ENCODE peak calls at places on chromosomes 7 and 10, in nine cellular contexts. One of them, this sample, is unnamed.

GRCh38 chr7:57181281-57181680 is 49.0 kb upstream of the ZNF479 start:
- DNase-seq in fibroblast of lung: no peak
- DNase-seq in lower lobe of right lung: no peak
- DNase-seq in thoracic aorta: no peak
- DNase-seq in ovary: no peak
- DNase-seq in A549: no peak
- DNase-seq in IMR-90: no peak
- DNase-seq in neural progenitor cell: no peak
- DNase-seq in kidney: no peak
- DNase-seq in this sample: no peak

GRCh38 chr7:155298288-155298833 is 683 bp downstream of the INSIG1 start:
- DNase-seq in thoracic aorta: no peak
- DNase-seq in lower lobe of right lung: no peak
- DNase-seq in neural progenitor cell: peak; percentile 48
- DNase-seq in ovary: no peak
- DNase-seq in fibroblast of lung: no peak
- DNase-seq in IMR-90: no peak
- DNase-seq in kidney: no peak
- DNase-seq in A549: no peak
- DNase-seq in this sample: no peak

GRCh38 chr7:76301000-76301399 is 1.5 kb upstream of the HSPB1 start:
- DNase-seq in kidney: no peak
- DNase-seq in fibroblast of lung: no peak
- DNase-seq in neural progenitor cell: no peak
- DNase-seq in A549: no peak
- DNase-seq in thoracic aorta: no peak
- DNase-seq in IMR-90: no peak
- DNase-seq in ovary: no peak
- DNase-seq in lower lobe of right lung: no peak
- DNase-seq in this sample: no peak

GRCh38 chr10:104308439-104308903 is 29.8 kb downstream of the ITPRIP start:
- DNase-seq in neural progenitor cell: no peak
- DNase-seq in IMR-90: no peak
- DNase-seq in A549: no peak
- DNase-seq in lower lobe of right lung: no peak
- DNase-seq in fibroblast of lung: no peak
- DNase-seq in thoracic aorta: no peak
- DNase-seq in ovary: no peak
- DNase-seq in kidney: no peak
- DNase-seq in this sample: no peak

GRCh38 chr7:120725376-120726039 is 132.4 kb downstream of the TSPAN12 start:
- DNase-seq in lower lobe of right lung: no peak
- DNase-seq in thoracic aorta: no peak
- DNase-seq in fibroblast of lung: peak; percentile 37
- DNase-seq in ovary: no peak
- DNase-seq in A549: peak; percentile 4
- DNase-seq in neural progenitor cell: peak; percentile 72
- DNase-seq in IMR-90: peak; percentile 45
- DNase-seq in kidney: no peak
- DNase-seq in this sample: no peak

GRCh38 chr7:157002819-157003421 is 7.5 kb downstream of the MNX1 start:
- DNase-seq in IMR-90: no peak
- DNase-seq in neural progenitor cell: peak; percentile 81
- DNase-seq in kidney: no peak
- DNase-seq in A549: no peak
- DNase-seq in ovary: no peak
- DNase-seq in thoracic aorta: no peak
- DNase-seq in fibroblast of lung: no peak
- DNase-seq in lower lobe of right lung: no peak
- DNase-seq in this sample: no peak

GRCh38 chr7:2260820-2261219 is 18.8 kb downstream of the NUDT1 start:
- DNase-seq in A549: peak; percentile 88
- DNase-seq in neural progenitor cell: no peak
- DNase-seq in lower lobe of right lung: peak; percentile 83
- DNase-seq in ovary: no peak
- DNase-seq in kidney: peak; percentile 89
- DNase-seq in fibroblast of lung: no peak
- DNase-seq in IMR-90: peak; percentile 25
- DNase-seq in thoracic aorta: no peak
- DNase-seq in this sample: peak; percentile 67

GRCh38 chr7:100991631-100992030 is 22.3 kb downstream of the MUC12 start:
- DNase-seq in IMR-90: no peak
- DNase-seq in neural progenitor cell: no peak
- DNase-seq in lower lobe of right lung: no peak
- DNase-seq in thoracic aorta: no peak
- DNase-seq in ovary: no peak
- DNase-seq in fibroblast of lung: no peak
- DNase-seq in A549: no peak
- DNase-seq in kidney: peak; percentile 17
- DNase-seq in this sample: no peak

GRCh38 chr10:34760606-34761005 is 54.5 kb downstream of the PARD3 start:
- DNase-seq in A549: no peak
- DNase-seq in neural progenitor cell: no peak
- DNase-seq in thoracic aorta: no peak
- DNase-seq in fibroblast of lung: peak; percentile 59
- DNase-seq in ovary: no peak
- DNase-seq in IMR-90: peak; percentile 24
- DNase-seq in lower lobe of right lung: no peak
- DNase-seq in kidney: no peak
- DNase-seq in this sample: peak; percentile 88

GRCh38 chr7:70400829-70401380 is 731.0 kb upstream of the GALNT17 start:
- DNase-seq in ovary: no peak
- DNase-seq in thoracic aorta: no peak
- DNase-seq in A549: no peak
- DNase-seq in neural progenitor cell: no peak
- DNase-seq in IMR-90: no peak
- DNase-seq in kidney: no peak
- DNase-seq in fibroblast of lung: no peak
- DNase-seq in lower lobe of right lung: no peak
- DNase-seq in this sample: no peak

GRCh38 chr10:86263209-86263608 is 103.4 kb downstream of the GRID1 start:
- DNase-seq in ovary: no peak
- DNase-seq in neural progenitor cell: no peak
- DNase-seq in thoracic aorta: no peak
- DNase-seq in kidney: no peak
- DNase-seq in IMR-90: no peak
- DNase-seq in lower lobe of right lung: no peak
- DNase-seq in A549: no peak
- DNase-seq in fibroblast of lung: no peak
- DNase-seq in this sample: no peak

GRCh38 chr7:85186083-85186520 is 754 bp downstream of the SEMA3D start:
- DNase-seq in A549: peak; percentile 11
- DNase-seq in fibroblast of lung: peak; percentile 68
- DNase-seq in neural progenitor cell: peak; percentile 69
- DNase-seq in thoracic aorta: no peak
- DNase-seq in lower lobe of right lung: no peak
- DNase-seq in kidney: peak; percentile 67
- DNase-seq in IMR-90: peak; percentile 49
- DNase-seq in ovary: peak; percentile 21
- DNase-seq in this sample: peak; percentile 60

GRCh38 chr10:91614254-91614624 is 18.6 kb downstream of the PPP1R3C start:
- DNase-seq in IMR-90: peak; percentile 94
- DNase-seq in A549: no peak
- DNase-seq in thoracic aorta: no peak
- DNase-seq in kidney: no peak
- DNase-seq in lower lobe of right lung: no peak
- DNase-seq in neural progenitor cell: no peak
- DNase-seq in ovary: no peak
- DNase-seq in fibroblast of lung: peak; percentile 98
- DNase-seq in this sample: peak; percentile 74
- H3K4me1 ChIP-seq in IMR-90: peaks cover 19% of the 10 kb centered on the region
- H3K4me1 ChIP-seq in A549: peaks cover 48% of the 10 kb centered on the region
- H3K4me1 ChIP-seq in thoracic aorta: peaks cover 42% of the 10 kb centered on the region
- H3K4me1 ChIP-seq in kidney: peaks cover 2% of the 10 kb centered on the region
- H3K4me1 ChIP-seq in lower lobe of right lung: peaks cover 7% of the 10 kb centered on the region
- H3K4me1 ChIP-seq in neural progenitor cell: no peaks in the 10 kb centered on the region
- H3K4me1 ChIP-seq in ovary: peaks cover 4% of the 10 kb centered on the region
- H3K4me1 ChIP-seq in fibroblast of lung: peaks cover 21% of the 10 kb centered on the region
- H3K4me1 ChIP-seq in this sample: peaks cover 50% of the 10 kb centered on the region

GRCh38 chr10:121495719-121496118 is 102.5 kb downstream of the FGFR2 start:
- DNase-seq in ovary: no peak
- DNase-seq in neural progenitor cell: no peak
- DNase-seq in IMR-90: no peak
- DNase-seq in fibroblast of lung: no peak
- DNase-seq in thoracic aorta: no peak
- DNase-seq in lower lobe of right lung: peak; percentile 52
- DNase-seq in A549: no peak
- DNase-seq in kidney: no peak
- DNase-seq in this sample: no peak
- H3K27ac ChIP-seq in ovary: no peak overlapping the region
- H3K27ac ChIP-seq in neural progenitor cell: no peak overlapping the region
- H3K27ac ChIP-seq in IMR-90: no peak overlapping the region
- H3K27ac ChIP-seq in fibroblast of lung: no peak overlapping the region
- H3K27ac ChIP-seq in thoracic aorta: no peak overlapping the region
- H3K27ac ChIP-seq in lower lobe of right lung: no peak overlapping the region
- H3K27ac ChIP-seq in A549: no peak overlapping the region
- H3K27ac ChIP-seq in kidney: peak overlapping the region; percentile 56
- H3K27ac ChIP-seq in this sample: no peak overlapping the region

DNA sequence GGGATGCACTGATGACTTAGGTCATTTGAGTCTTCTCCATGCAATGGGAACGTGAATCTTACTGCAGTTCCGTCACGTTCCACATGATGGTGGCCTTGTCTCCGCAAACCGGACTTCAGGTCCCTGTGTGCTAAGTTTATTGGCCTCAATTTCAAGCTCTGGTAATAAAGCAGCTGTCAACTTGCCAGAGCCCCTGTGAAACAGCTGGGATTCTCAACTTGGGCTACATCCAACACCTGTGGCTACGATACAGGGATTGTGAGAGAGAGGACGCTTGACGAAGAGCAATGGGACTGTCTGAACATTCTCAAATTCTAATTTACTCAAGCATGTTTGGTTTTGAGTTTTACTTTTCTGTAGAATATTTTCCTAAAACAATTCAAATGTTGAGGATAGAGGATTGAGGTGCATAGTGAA is 174.2 kb downstream of the PTN start:
- DNase-seq in fibroblast of lung: peak; percentile 78
- DNase-seq in neural progenitor cell: peak; percentile 82
- DNase-seq in A549: no peak
- DNase-seq in ovary: peak; percentile 14
- DNase-seq in thoracic aorta: no peak
- DNase-seq in kidney: no peak
- DNase-seq in lower lobe of right lung: no peak
- DNase-seq in IMR-90: peak; percentile 85
- DNase-seq in this sample: peak; percentile 2
- TF ChIP-seq CTCF in fibroblast of lung: peak; percentile 94
- TF ChIP-seq CTCF in neural progenitor cell: peak; percentile 80
- TF ChIP-seq CTCF in A549: peak; percentile 11
- TF ChIP-seq CTCF in ovary: no peak
- TF ChIP-seq CTCF in thoracic aorta: peak; percentile 33
- TF ChIP-seq CTCF in kidney: peak; percentile 38
- TF ChIP-seq CTCF in lower lobe of right lung: peak; percentile 50
- TF ChIP-seq CTCF in IMR-90: peak; percentile 77
- TF ChIP-seq CTCF in this sample: peak; percentile 49

DNA sequence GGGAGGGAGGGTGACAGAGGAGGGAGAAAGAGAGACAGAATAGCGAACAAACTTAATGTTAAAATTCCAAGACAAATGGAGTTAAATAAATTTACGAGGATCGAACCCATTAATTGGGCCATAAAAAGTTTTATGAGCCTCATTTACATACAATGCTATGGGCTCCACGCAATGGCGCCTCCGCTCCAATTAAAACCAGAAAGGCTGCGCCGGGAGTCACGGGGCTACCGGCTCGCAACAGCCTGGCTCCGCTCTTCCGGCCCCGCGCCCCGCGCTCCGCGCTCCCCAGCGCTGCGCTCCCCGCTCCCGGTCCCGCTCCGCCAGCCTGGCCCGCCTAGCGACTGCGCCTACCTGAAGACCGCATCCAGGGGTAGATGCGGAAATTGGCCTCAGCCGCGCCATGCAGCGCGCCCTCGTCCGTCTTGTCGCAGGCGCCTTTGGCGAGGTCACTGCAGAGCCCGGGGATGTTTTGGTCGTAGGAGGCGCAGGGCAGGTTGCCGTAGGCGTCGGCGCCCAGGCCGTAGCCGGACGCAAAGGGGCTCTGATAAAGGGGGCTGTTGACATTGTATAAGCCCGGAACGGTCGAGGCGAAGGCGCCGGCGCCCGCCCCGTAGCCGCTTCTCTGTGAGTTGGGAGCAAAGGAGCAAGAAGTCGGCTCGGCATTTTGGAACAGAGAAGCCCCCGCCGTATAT is 513 bp downstream of the HOXA7 start:
- DNase-seq in IMR-90: no peak
- DNase-seq in ovary: peak; percentile 43
- DNase-seq in thoracic aorta: no peak
- DNase-seq in neural progenitor cell: peak; percentile 47
- DNase-seq in lower lobe of right lung: no peak
- DNase-seq in fibroblast of lung: no peak
- DNase-seq in A549: no peak
- DNase-seq in kidney: peak; percentile 82
- DNase-seq in this sample: peak; percentile 37
- H3K4me1 ChIP-seq in IMR-90: peaks cover 6% of the 10 kb centered on the region
- H3K4me1 ChIP-seq in ovary: peaks cover 8% of the 10 kb centered on the region
- H3K4me1 ChIP-seq in thoracic aorta: peaks cover 30% of the 10 kb centered on the region
- H3K4me1 ChIP-seq in neural progenitor cell: no peaks in the 10 kb centered on the region
- H3K4me1 ChIP-seq in lower lobe of right lung: peaks cover 57% of the 10 kb centered on the region
- H3K4me1 ChIP-seq in fibroblast of lung: peaks cover 4% of the 10 kb centered on the region
- H3K4me1 ChIP-seq in A549: peaks cover 3% of the 10 kb centered on the region
- H3K4me1 ChIP-seq in kidney: peaks cover 19% of the 10 kb centered on the region
- H3K4me1 ChIP-seq in this sample: peaks cover 25% of the 10 kb centered on the region

This sample was measured in foreskin keratinocyte.